ENCODE peak calls at places on chromosomes 4 and X, in six cellular contexts. M is NCI-H1436; Z is T-helper 17 cell; C is tibial artery; S is naive thymus-derived CD8-positive, alpha-beta T cell; T is pancreas. H is an unnamed sample.

GRCh38 chr4:8200302-8200975 is 1.3 kb downstream of the SH3TC1 start:
- DNase-seq in M (no peak), Z (no peak), C (peak; percentile 65), S (no peak), T (peak; percentile 50), H (no peak)

GRCh38 chr4:118910221-118910620 is 21.6 kb downstream of the SYNPO2 start:
- DNase-seq in M (no peak), Z (no peak), C (no peak), S (no peak), T (no peak), H (no peak)

GRCh38 chr4:25030283-25031076 is at the start of gene LGI2:
- DNase-seq in M (no peak), Z (no peak), C (peak; percentile 51), S (no peak), T (peak; percentile 44), H (no peak)

GRCh38 chr4:111854494-111855087 is 290.7 kb upstream of the FAM241A start:
- DNase-seq in M (peak; percentile 11), Z (no peak), C (no peak), S (no peak), T (peak; percentile 29), H (no peak)

GRCh38 chr4:30754021-30754420 is 33.9 kb downstream of the PCDH7 start:
- DNase-seq in M (no peak), Z (no peak), C (no peak), S (no peak), T (no peak), H (no peak)

GRCh38 chrX:7904557-7904956 is 22.7 kb downstream of the PNPLA4 start:
- DNase-seq in M (no peak), Z (no peak), C (no peak), S (no peak), T (no peak), H (no peak)

GRCh38 chr4:184343400-184344177 is 125.9 kb upstream of the ENPP6 start:
- DNase-seq in M (peak; percentile 73), Z (no peak), C (peak; percentile 68), S (peak; percentile 28), T (peak; percentile 67), H (peak; percentile 56)

GRCh38 chr4:46442963-46443362 is 53.0 kb upstream of the GABRA2 start:
- DNase-seq in M (no peak), Z (no peak), C (no peak), S (no peak), T (no peak), H (no peak)

GRCh38 chr4:174828845-174829701 is at the start of gene GLRA3:
- DNase-seq in M (peak; percentile 93), Z (no peak), C (no peak), S (no peak), T (peak; percentile 48), H (no peak)

GRCh38 chr4:168781884-168782283 is 228.2 kb downstream of the CBR4 start:
- DNase-seq in M (no peak), Z (no peak), C (no peak), S (no peak), T (no peak), H (no peak)